ENCODE peak calls at places on chromosomes 5 and 9, in four cellular contexts. B is K562, L is IMR-90, M is GM12878. W is an unnamed sample.

GRCh38 chr9:84170521-84171141 is 169.9 kb downstream of the SLC28A3 start:
- DNase-seq in B (peak), L (peak), M (no peak), W (peak)

GRCh38 chr9:73050062-73050814 is 97.4 kb upstream of the ALDH1A1 start:
- DNase-seq in B (no peak), L (peak), M (no peak), W (peak)

GRCh38 chr9:136093331-136093986 is 1.6 kb downstream of the NACC2 start:
- DNase-seq in B (peak), L (no peak), M (no peak), W (peak)

GRCh38 chr9:137397675-137398423 is 25.1 kb downstream of the EXD3 start:
- DNase-seq in B (no peak), L (no peak), M (no peak), W (no peak)

GRCh38 chr9:124271660-124272059 is 13.9 kb downstream of the NEK6 start:
- DNase-seq in B (no peak), L (no peak), M (no peak), W (no peak)

GRCh38 chr9:14766299-14766698 is 43.8 kb upstream of the CER1 start:
- DNase-seq in B (no peak), L (peak), M (no peak), W (no peak)

GRCh38 chr9:35341585-35341984 is 148.3 kb upstream of the RUSC2 start:
- DNase-seq in B (no peak), L (peak), M (no peak), W (no peak)

GRCh38 chr9:75997196-75997595 is 106.7 kb downstream of the PCSK5 start:
- DNase-seq in B (no peak), L (no peak), M (no peak), W (no peak)

GRCh38 chr5:62937661-62938558 is 359.3 kb downstream of the LRRC70 start:
- DNase-seq in B (no peak), L (peak), M (no peak), W (no peak)

GRCh38 chr5:93582677-93583524 is at the start of gene NR2F1:
- DNase-seq in B (peak), L (peak), M (no peak), W (peak)

GRCh38 chr9:137067860-137068538 is 2.4 kb downstream of the SAPCD2 start:
- DNase-seq in B (peak), L (peak), M (no peak), W (peak)

GRCh38 chr5:35484241-35484640 is 133.4 kb upstream of the SPEF2 start:
- DNase-seq in B (no peak), L (no peak), M (no peak), W (no peak)

GRCh38 chr5:322281-322941 is 897 bp downstream of the AHRR start:
- DNase-seq in B (no peak), L (peak), M (no peak), W (no peak)

GRCh38 chr9:107487521-107488399 is 1.8 kb downstream of the KLF4 start:
- DNase-seq in B (no peak), L (no peak), M (no peak), W (peak)

GRCh38 chr9:113853333-113853732 is 22.8 kb upstream of the ZNF618 start:
- DNase-seq in B (no peak), L (no peak), M (no peak), W (peak)

GRCh38 chr5:69492391-69493234 is at the start of gene OCLN:
- DNase-seq in B (no peak), L (no peak), M (no peak), W (peak)

GRCh38 chr9:86940774-86941173 is 6.5 kb downstream of the GAS1 start:
- DNase-seq in B (no peak), L (no peak), M (no peak), W (no peak)

DNA sequence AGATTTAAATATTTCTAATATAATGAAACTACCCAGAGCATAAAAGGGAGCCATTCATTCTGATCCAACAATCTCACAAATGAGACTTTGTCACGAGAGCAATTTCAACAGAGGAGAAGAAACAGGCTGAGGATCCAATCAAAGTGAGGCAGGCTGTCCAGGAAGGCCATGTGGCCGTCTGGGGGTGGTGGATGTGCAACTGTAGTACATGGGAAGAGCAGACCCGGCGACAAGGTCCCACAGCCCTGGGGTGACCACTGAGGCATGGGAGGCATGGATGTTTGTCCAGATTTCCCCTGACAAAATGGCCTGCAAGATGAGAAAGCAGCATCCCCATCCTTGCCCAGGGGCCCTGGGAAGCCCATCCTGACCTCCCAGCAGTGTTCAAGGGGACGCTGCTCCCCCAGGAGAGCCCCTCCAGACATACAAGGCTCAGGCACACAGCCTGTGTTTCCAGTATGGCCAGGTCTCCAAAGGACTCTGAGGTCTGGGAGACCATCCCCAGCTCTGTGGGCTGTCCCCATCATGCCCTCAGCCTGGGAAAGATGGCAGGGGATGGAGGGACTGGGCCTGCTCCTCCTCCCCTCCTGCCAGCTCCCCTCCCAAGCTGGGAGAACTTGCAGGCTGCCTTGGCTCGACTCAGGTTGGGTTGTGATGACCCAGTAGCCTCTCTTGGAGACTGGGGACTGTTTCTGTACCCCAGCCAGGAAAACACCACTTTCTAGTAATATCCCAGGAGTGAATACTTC is 27.5 kb upstream of the FCN2 start:
- DNase-seq in B (no peak), L (no peak), M (no peak), W (no peak)
- H3K4me2 ChIP-seq in B (no peak), L (no peak), M (no peak), W (no peak)

GRCh38 chr5:61496406-61497307 is 164.6 kb downstream of the ZSWIM6 start:
- DNase-seq in B (no peak), L (no peak), M (no peak), W (no peak)

GRCh38 chr5:61493973-61494372 is 161.9 kb downstream of the ZSWIM6 start:
- DNase-seq in B (no peak), L (no peak), M (peak), W (no peak)

GRCh38 chr5:61498121-61498520 is 166.1 kb downstream of the ZSWIM6 start:
- DNase-seq in B (no peak), L (no peak), M (no peak), W (no peak)
- TF ChIP-seq ELK1 in B (no peak), L (no peak), M (no peak), W (no peak)

GRCh38 chr5:5105531-5105930 is 34.6 kb upstream of the ADAMTS16 start:
- DNase-seq in B (no peak), L (no peak), M (no peak), W (no peak)
- H3K4me2 ChIP-seq in B (no peak), L (no peak), M (no peak), W (no peak)

GRCh38 chr5:140106101-140106500 is 7.8 kb upstream of the PURA start:
- DNase-seq in B (no peak), L (no peak), M (no peak), W (no peak)
- TF ChIP-seq ELK1 in B (no peak), L (no peak), M (no peak), W (no peak)

DNA sequence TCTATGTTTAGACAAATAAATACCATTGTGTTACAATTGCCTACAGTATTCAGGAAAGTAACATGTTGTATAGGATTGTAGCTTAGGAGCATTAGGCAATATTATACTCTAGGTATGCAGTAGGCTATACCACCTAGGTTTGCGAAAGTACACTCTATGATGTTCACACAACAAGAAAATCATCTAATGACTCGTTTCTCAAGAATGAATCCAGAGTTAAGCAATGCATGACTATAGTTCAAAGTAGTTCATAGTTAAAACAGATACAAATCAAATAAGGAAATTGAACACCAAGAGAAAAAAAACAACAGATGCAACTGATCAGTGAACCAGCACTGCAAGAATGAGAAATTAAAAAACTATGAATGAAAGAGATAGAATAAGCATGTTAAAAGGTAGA is 27.6 kb upstream of the ABLIM3 start:
- DNase-seq in B (no peak), L (peak), M (no peak), W (no peak)
- H3K4me2 ChIP-seq in B (no peak), L (no peak), M (no peak), W (no peak)

GRCh38 chr9:81981881-81982280 is 6.7 kb upstream of the SPATA31D1 start:
- DNase-seq in B (no peak), L (no peak), M (no peak), W (no peak)
- TF ChIP-seq ELK1 in B (no peak), L (no peak), M (no peak), W (no peak)

DNA sequence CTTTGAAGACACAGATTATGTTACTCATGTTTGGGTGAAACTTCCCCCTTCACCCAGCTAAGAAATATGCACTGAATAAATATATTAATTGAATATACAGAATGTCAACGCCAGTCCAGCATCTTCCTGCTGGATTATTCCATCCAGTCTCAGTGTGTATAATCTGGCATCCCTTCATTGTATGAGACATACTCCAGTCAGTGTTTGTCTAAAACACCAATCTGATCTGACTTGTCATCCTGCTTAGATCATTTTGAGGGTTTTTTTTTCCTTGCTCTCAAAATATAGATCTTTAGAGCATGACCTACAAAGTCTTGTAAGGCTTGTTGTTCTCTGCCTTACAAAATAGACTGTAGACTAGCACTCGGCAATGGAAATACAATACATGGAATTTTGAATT is 195.1 kb downstream of the SMARCA2 start:
- DNase-seq in B (no peak), L (peak), M (no peak), W (no peak)
- H3K4me2 ChIP-seq in B (no peak), L (no peak), M (no peak), W (no peak)

GRCh38 chr5:96036301-96036700 is 74.7 kb upstream of the ELL2 start:
- DNase-seq in B (no peak), L (no peak), M (no peak), W (no peak)

GRCh38 chr5:96031180-96031579 is 69.5 kb upstream of the ELL2 start:
- DNase-seq in B (no peak), L (no peak), M (no peak), W (no peak)

GRCh38 chr5:96035796-96036195 is 74.1 kb upstream of the ELL2 start:
- DNase-seq in B (no peak), L (no peak), M (no peak), W (no peak)

GRCh38 chr5:96033116-96033515 is 71.5 kb upstream of the ELL2 start:
- DNase-seq in B (no peak), L (no peak), M (no peak), W (no peak)

GRCh38 chr5:96031811-96032261 is 70.2 kb upstream of the ELL2 start:
- DNase-seq in B (no peak), L (peak), M (no peak), W (no peak)
- TF ChIP-seq ELK1 in B (no peak), L (no peak), M (no peak), W (no peak)

GRCh38 chr5:74954919-74955318 is 88.7 kb upstream of the FAM169A start:
- DNase-seq in B (no peak), L (peak), M (no peak), W (no peak)
- H3K4me2 ChIP-seq in B (no peak), L (peak), M (no peak), W (peak)

GRCh38 chr9:88972401-88972800 is 18.9 kb upstream of the S1PR3 start:
- DNase-seq in B (no peak), L (no peak), M (no peak), W (no peak)
- TF ChIP-seq ELK1 in B (no peak), L (no peak), M (no peak), W (no peak)

W was measured in A549.